ENCODE peak calls at places on chromosomes 11 and 22, in seven cellular contexts. L is mucosa of descending colon, K is neural progenitor cell, P is brain microvascular endothelial cell, N is endodermal cell, Z is A549, C is HL-60. H is an unnamed sample.

GRCh38 chr11:114928260-114928870 is 250.0 kb downstream of the NXPE2 start:
- DNase-seq in C (no peak), N (no peak), K (no peak), Z (no peak), P (no peak), L (no peak), H (no peak)

GRCh38 chr22:45164217-45165123 is 745 bp downstream of the NUP50 start:
- DNase-seq in L (peak), K (peak), P (no peak), C (no peak), N (peak), Z (peak), H (peak)

GRCh38 chr11:72421351-72421750 is 13.0 kb downstream of the CLPB start:
- DNase-seq in P (no peak), L (no peak), N (no peak), Z (no peak), C (no peak), K (no peak), H (no peak)

GRCh38 chr22:21590809-21591641 is 23.5 kb downstream of the UBE2L3 start:
- DNase-seq in Z (no peak), K (no peak), P (no peak), L (no peak), N (no peak), C (no peak), H (no peak)

GRCh38 chr11:119509277-119509841 is 86.4 kb upstream of the THY1 start:
- DNase-seq in C (no peak), Z (no peak), L (no peak), K (no peak), P (no peak), N (no peak), H (no peak)

GRCh38 chr11:64220798-64221197 is 5.2 kb downstream of the TRPT1 start:
- DNase-seq in Z (no peak), N (no peak), C (no peak), P (no peak), L (no peak), K (no peak), H (no peak)

GRCh38 chr11:70073881-70074371 is 4.2 kb upstream of the ANO1 start:
- DNase-seq in L (no peak), C (no peak), P (peak), N (peak), K (no peak), Z (no peak), H (no peak)

GRCh38 chr11:104159356-104159755 is 4.6 kb downstream of the PDGFD start:
- DNase-seq in Z (no peak), L (no peak), C (no peak), P (no peak), K (no peak), N (no peak), H (no peak)

GRCh38 chr11:113457784-113458183 is 17.4 kb downstream of the DRD2 start:
- DNase-seq in K (peak), Z (no peak), N (peak), L (no peak), P (no peak), C (no peak), H (no peak)

GRCh38 chr11:123543796-123544195 is 110.6 kb downstream of the SCN3B start:
- DNase-seq in K (no peak), C (no peak), L (no peak), Z (no peak), N (no peak), P (peak), H (peak)

GRCh38 chr22:16973591-16974297 is 34.3 kb downstream of the GAB4 start:
- DNase-seq in N (peak), L (no peak), K (no peak), P (no peak), Z (no peak), C (no peak), H (no peak)

GRCh38 chr22:46425011-46425410 is 89.5 kb downstream of the TRMU start:
- DNase-seq in L (no peak), C (no peak), P (peak), Z (no peak), N (no peak), K (no peak), H (peak)

GRCh38 chr11:73729594-73730206 is 31.2 kb downstream of the RAB6A start:
- DNase-seq in N (peak), C (no peak), Z (peak), P (no peak), K (peak), L (no peak), H (no peak)

GRCh38 chr11:72750086-72750485 is 2.1 kb downstream of the ARAP1 start:
- DNase-seq in K (no peak), L (peak), C (no peak), N (no peak), P (no peak), Z (no peak), H (no peak)

GRCh38 chr11:33989461-33989860 is 62.1 kb upstream of the CAPRIN1 start:
- DNase-seq in L (no peak), N (peak), P (no peak), K (no peak), Z (no peak), C (no peak), H (no peak)

GRCh38 chr22:26985217-26985616 is 327.8 kb downstream of the MIAT start:
- DNase-seq in Z (no peak), P (no peak), C (no peak), K (no peak), L (no peak), N (no peak), H (no peak)

GRCh38 chr22:49349841-49350381 is 477.8 kb downstream of the BRD1 start:
- DNase-seq in L (no peak), C (no peak), P (no peak), N (peak), K (no peak), Z (no peak), H (no peak)

GRCh38 chr11:44619931-44620725 is 54.7 kb downstream of the CD82 start:
- DNase-seq in L (no peak), Z (no peak), C (no peak), P (no peak), K (no peak), N (peak), H (no peak)

GRCh38 chr22:46736705-46737104 is 1.3 kb downstream of the CERK start:
- DNase-seq in Z (no peak), K (no peak), P (no peak), N (no peak), L (peak), C (no peak), H (no peak)

GRCh38 chr22:38124236-38124974 is 13.9 kb upstream of the BAIAP2L2 start:
- DNase-seq in L (no peak), P (no peak), Z (no peak), K (peak), C (no peak), N (peak), H (no peak)

GRCh38 chr11:72111803-72112540 is 523 bp downstream of the ANAPC15 start:
- DNase-seq in L (peak), P (peak), K (peak), Z (peak), C (peak), N (peak), H (peak)

GRCh38 chr11:77619576-77620198 is 17.9 kb downstream of the CLNS1A start:
- DNase-seq in Z (peak), P (no peak), K (peak), L (no peak), C (no peak), N (peak), H (peak)

GRCh38 chr11:82675838-82676237 is 57.8 kb downstream of the FAM181B start:
- DNase-seq in C (no peak), K (no peak), P (no peak), N (peak), L (no peak), Z (no peak), H (no peak)

GRCh38 chr22:42365337-42365865 is 66.8 kb downstream of the NFAM1 start:
- DNase-seq in N (peak), C (no peak), K (peak), L (no peak), P (no peak), Z (no peak), H (no peak)

GRCh38 chr22:42367980-42368378 is 64.2 kb downstream of the NFAM1 start:
- DNase-seq in N (no peak), L (no peak), K (no peak), C (no peak), P (no peak), Z (no peak), H (no peak)

GRCh38 chr22:42366815-42367581 is 65.2 kb downstream of the NFAM1 start:
- DNase-seq in K (no peak), L (no peak), P (no peak), C (no peak), Z (no peak), N (no peak), H (no peak)

GRCh38 chr22:42364641-42365336 is 67.4 kb downstream of the NFAM1 start:
- DNase-seq in C (no peak), N (no peak), P (peak), Z (no peak), K (no peak), L (no peak), H (no peak)

GRCh38 chr22:42365942-42366660 is 66.1 kb downstream of the NFAM1 start:
- DNase-seq in C (no peak), N (no peak), Z (no peak), K (no peak), P (no peak), L (no peak), H (no peak)
- H3K4me3 ChIP-seq in C (no peak), N (no peak), Z (no peak), K (peak), P (no peak), L (no peak), H (no peak)

GRCh38 chr11:67398661-67399563 is 2.7 kb downstream of the PPP1CA start:
- DNase-seq in C (no peak), L (peak), K (no peak), P (no peak), N (no peak), Z (no peak), H (no peak)

GRCh38 chr11:67400942-67401494 is 640 bp downstream of the PPP1CA start:
- DNase-seq in K (no peak), P (no peak), C (no peak), L (no peak), Z (no peak), N (no peak), H (peak)

GRCh38 chr11:67401495-67402191 is at the start of gene PPP1CA:
- DNase-seq in N (peak), L (peak), P (peak), Z (peak), C (peak), K (peak), H (peak)

GRCh38 chr11:67397986-67398660 is 3.5 kb downstream of the PPP1CA start:
- DNase-seq in K (no peak), Z (no peak), N (no peak), P (no peak), L (no peak), C (no peak), H (no peak)

GRCh38 chr11:67400251-67400941 is 1.3 kb downstream of the PPP1CA start:
- DNase-seq in P (no peak), C (no peak), K (no peak), N (no peak), Z (no peak), L (peak), H (peak)
- H3K4me3 ChIP-seq in P (peak), C (peak), K (peak), N (peak), Z (peak), L (no peak), H (peak)

DNA sequence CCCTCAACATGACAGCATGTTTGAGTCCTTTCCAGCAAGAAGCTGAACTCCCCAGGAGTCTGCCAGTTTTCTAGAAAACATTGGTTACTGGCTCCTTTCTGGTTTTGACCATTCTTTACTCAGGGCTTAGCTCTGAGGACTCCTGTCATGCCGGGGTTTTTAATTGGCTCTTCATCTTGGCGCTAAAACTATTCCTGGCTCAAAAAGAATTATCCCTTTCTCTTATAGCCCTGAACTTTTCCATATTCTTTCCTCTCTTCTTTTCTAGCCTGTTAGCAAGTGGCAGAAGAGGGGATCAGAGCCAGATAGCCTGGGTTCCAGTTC is 59.7 kb downstream of the TRAF6 start:
- DNase-seq in N (no peak), C (no peak), L (no peak), Z (no peak), K (no peak), P (no peak), H (no peak)
- H3K4me3 ChIP-seq in N (no peak), C (no peak), L (no peak), Z (no peak), K (no peak), P (no peak), H (no peak)

DNA sequence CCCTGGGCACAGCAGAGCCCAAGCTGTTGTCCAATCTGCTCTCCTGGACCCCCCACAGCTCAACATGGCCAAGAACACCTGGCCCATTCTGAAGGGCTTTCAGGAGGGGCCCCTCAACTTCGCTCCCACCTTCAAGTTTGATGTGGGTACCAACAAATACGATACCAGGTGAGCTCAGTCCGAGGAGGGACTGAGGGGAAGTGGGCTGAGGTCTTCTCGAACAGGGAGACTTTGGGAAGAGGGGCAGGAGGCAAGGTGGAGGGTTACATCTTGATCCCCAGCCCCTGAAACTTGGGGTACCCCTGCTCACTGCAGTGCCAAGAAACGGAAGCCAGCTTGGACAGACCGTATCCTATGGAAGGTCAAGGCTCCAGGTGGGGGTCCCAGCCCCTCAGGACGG is 5.4 kb downstream of the INPP5J start:
- DNase-seq in C (no peak), N (no peak), P (no peak), Z (no peak), L (no peak), K (no peak), H (no peak)
- H3K4me3 ChIP-seq in C (no peak), N (no peak), P (no peak), Z (no peak), L (no peak), K (no peak), H (no peak)